ENCODE peak calls at places on chromosomes 13 and 19, in seven cellular contexts. W, Y, S, R, Z, D and V are unnamed samples.

GRCh38 chr19:13987101-13987890 is 18.8 kb downstream of the RFX1 start:
- DNase-seq in W (no peak), Y (no peak), S (no peak), R (no peak), Z (no peak), D (no peak), V (no peak)

GRCh38 chr19:36023432-36023831 is 9.2 kb downstream of the CLIP3 start:
- DNase-seq in W (no peak), Y (no peak), S (no peak), R (no peak), Z (no peak), D (no peak), V (no peak)

GRCh38 chr19:17111766-17112165 is 36.2 kb downstream of the MYO9B start:
- DNase-seq in W (no peak), Y (no peak), S (no peak), R (no peak), Z (no peak), D (no peak), V (no peak)

GRCh38 chr19:52221831-52222375 is 32.1 kb downstream of the PPP2R1A start:
- DNase-seq in W (peak), Y (no peak), S (no peak), R (no peak), Z (no peak), D (no peak), V (no peak)

GRCh38 chr19:41064974-41065569 is 23.2 kb upstream of the CYP2A13 start:
- DNase-seq in W (peak), Y (peak), S (no peak), R (no peak), Z (no peak), D (no peak), V (peak)

GRCh38 chr13:50126378-50127016 is 111.3 kb downstream of the KCNRG start:
- DNase-seq in W (peak), Y (no peak), S (no peak), R (peak), Z (no peak), D (no peak), V (peak)

GRCh38 chr13:33262069-33262487 is 23.5 kb downstream of the STARD13 start:
- DNase-seq in W (peak), Y (no peak), S (no peak), R (no peak), Z (no peak), D (no peak), V (peak)

GRCh38 chr19:34313188-34313587 is 51.8 kb upstream of the GPI start:
- DNase-seq in W (peak), Y (peak), S (no peak), R (no peak), Z (no peak), D (no peak), V (no peak)

GRCh38 chr19:18496167-18496979 is 25.5 kb downstream of the ELL start:
- DNase-seq in W (peak), Y (no peak), S (peak), R (no peak), Z (peak), D (peak), V (no peak)

GRCh38 chr13:75326173-75327131 is 155.5 kb downstream of the TBC1D4 start:
- DNase-seq in W (peak), Y (no peak), S (peak), R (no peak), Z (peak), D (peak), V (no peak)

GRCh38 chr13:25574437-25575426 is 203.0 kb downstream of the ATP8A2 start:
- DNase-seq in W (peak), Y (peak), S (peak), R (peak), Z (peak), D (peak), V (peak)

GRCh38 chr19:33550741-33551140 is 29.1 kb upstream of the PEPD start:
- DNase-seq in W (no peak), Y (no peak), S (no peak), R (no peak), Z (no peak), D (no peak), V (no peak)

GRCh38 chr13:27830010-27830409 is 37.7 kb downstream of the GSX1 start:
- DNase-seq in W (peak), Y (no peak), S (peak), R (peak), Z (peak), D (peak), V (peak)

GRCh38 chr13:36763322-36763721 is 55.7 kb upstream of the RFXAP start:
- DNase-seq in W (peak), Y (no peak), S (no peak), R (no peak), Z (no peak), D (no peak), V (no peak)

GRCh38 chr13:44652223-44652622 is 76.1 kb upstream of the TSC22D1 start:
- DNase-seq in W (no peak), Y (no peak), S (no peak), R (no peak), Z (no peak), D (no peak), V (no peak)

GRCh38 chr13:85497652-85498051 is 301.6 kb downstream of the SLITRK6 start:
- DNase-seq in W (peak), Y (peak), S (no peak), R (no peak), Z (no peak), D (no peak), V (no peak)

GRCh38 chr13:32734511-32734910 is 148.3 kb downstream of the PDS5B start:
- DNase-seq in W (peak), Y (peak), S (no peak), R (no peak), Z (no peak), D (peak), V (no peak)

GRCh38 chr19:50319156-50319555 is 10.0 kb downstream of the KCNC3 start:
- DNase-seq in W (no peak), Y (no peak), S (no peak), R (no peak), Z (no peak), D (no peak), V (no peak)

GRCh38 chr19:58543826-58544590 is at the start of gene TRIM28:
- DNase-seq in W (peak), Y (peak), S (peak), R (peak), Z (peak), D (peak), V (peak)

GRCh38 chr13:35723820-35724219 is 247.3 kb upstream of the MAB21L1 start:
- DNase-seq in W (peak), Y (no peak), S (no peak), R (no peak), Z (no peak), D (no peak), V (no peak)

GRCh38 chr13:73220966-73221720 is 162.3 kb downstream of the KLF5 start:
- DNase-seq in W (no peak), Y (no peak), S (no peak), R (no peak), Z (no peak), D (no peak), V (no peak)

GRCh38 chr19:50567052-50567841 is 988 bp downstream of the LRRC4B start:
- DNase-seq in W (no peak), Y (no peak), S (no peak), R (no peak), Z (no peak), D (no peak), V (no peak)

GRCh38 chr13:76754414-76754813 is 131.8 kb downstream of the KCTD12 start:
- DNase-seq in W (peak), Y (no peak), S (no peak), R (no peak), Z (no peak), D (no peak), V (no peak)

GRCh38 chr13:95382411-95382810 is 81.2 kb upstream of the ABCC4 start:
- DNase-seq in W (no peak), Y (no peak), S (no peak), R (no peak), Z (no peak), D (no peak), V (no peak)

GRCh38 chr19:17370026-17370587 is 7.0 kb downstream of the PLVAP start:
- DNase-seq in W (peak), Y (no peak), S (no peak), R (no peak), Z (no peak), D (no peak), V (no peak)

GRCh38 chr13:27259831-27260230 is 8.5 kb downstream of the RPL21 start:
- DNase-seq in W (peak), Y (peak), S (no peak), R (no peak), Z (no peak), D (no peak), V (no peak)

GRCh38 chr19:52638601-52639000 is 446 bp upstream of the ZNF83 start:
- DNase-seq in W (no peak), Y (no peak), S (no peak), R (no peak), Z (peak), D (no peak), V (no peak)